ENCODE peak calls at places on chromosomes 12 and 14, in five cellular contexts. One of them, this sample, is unnamed.

GRCh38 chr12:27869567-27869966 is 89.5 kb upstream of the MANSC4 start:
- DNase-seq in astrocyte: no peak
- DNase-seq in epithelial cell of proximal tubule: no peak
- DNase-seq in astrocyte of the cerebellum: no peak
- DNase-seq in pancreas: no peak
- DNase-seq in this sample: no peak

GRCh38 chr12:68400231-68400829 is 68.2 kb upstream of the MDM1 start:
- DNase-seq in astrocyte: no peak
- DNase-seq in epithelial cell of proximal tubule: no peak
- DNase-seq in astrocyte of the cerebellum: no peak
- DNase-seq in pancreas: no peak
- DNase-seq in this sample: no peak

GRCh38 chr14:32537166-32537565 is 208.1 kb downstream of the AKAP6 start:
- DNase-seq in astrocyte: no peak
- DNase-seq in epithelial cell of proximal tubule: no peak
- DNase-seq in astrocyte of the cerebellum: no peak
- DNase-seq in pancreas: no peak
- DNase-seq in this sample: no peak

GRCh38 chr12:47876404-47876960 is 28.3 kb downstream of the VDR start:
- DNase-seq in astrocyte: no peak
- DNase-seq in epithelial cell of proximal tubule: no peak
- DNase-seq in astrocyte of the cerebellum: no peak
- DNase-seq in pancreas: no peak
- DNase-seq in this sample: no peak

GRCh38 chr12:121916719-121917118 is 1.7 kb upstream of the CFAP251 start:
- DNase-seq in astrocyte: no peak
- DNase-seq in epithelial cell of proximal tubule: no peak
- DNase-seq in astrocyte of the cerebellum: no peak
- DNase-seq in pancreas: no peak
- DNase-seq in this sample: no peak

GRCh38 chr12:117975006-117975405 is 6.2 kb upstream of the KSR2 start:
- DNase-seq in astrocyte: no peak
- DNase-seq in epithelial cell of proximal tubule: no peak
- DNase-seq in astrocyte of the cerebellum: no peak
- DNase-seq in pancreas: no peak
- DNase-seq in this sample: no peak

GRCh38 chr12:42003031-42003430 is 141.6 kb downstream of the GXYLT1 start:
- DNase-seq in astrocyte: no peak
- DNase-seq in epithelial cell of proximal tubule: no peak
- DNase-seq in astrocyte of the cerebellum: no peak
- DNase-seq in pancreas: no peak
- DNase-seq in this sample: no peak

GRCh38 chr14:70254476-70254961 is 65.8 kb upstream of the SLC8A3 start:
- DNase-seq in astrocyte: peak
- DNase-seq in epithelial cell of proximal tubule: no peak
- DNase-seq in astrocyte of the cerebellum: no peak
- DNase-seq in pancreas: peak
- DNase-seq in this sample: no peak

GRCh38 chr12:16599081-16599480 is 6.9 kb downstream of the LMO3 start:
- DNase-seq in astrocyte: no peak
- DNase-seq in epithelial cell of proximal tubule: no peak
- DNase-seq in astrocyte of the cerebellum: no peak
- DNase-seq in pancreas: peak
- DNase-seq in this sample: no peak

GRCh38 chr12:87234898-87235297 is 794.3 kb downstream of the C12orf50 start:
- DNase-seq in astrocyte: no peak
- DNase-seq in epithelial cell of proximal tubule: no peak
- DNase-seq in astrocyte of the cerebellum: no peak
- DNase-seq in pancreas: no peak
- DNase-seq in this sample: no peak

GRCh38 chr14:52043690-52044089 is 25.2 kb downstream of the NID2 start:
- DNase-seq in astrocyte: no peak
- DNase-seq in epithelial cell of proximal tubule: no peak
- DNase-seq in astrocyte of the cerebellum: no peak
- DNase-seq in pancreas: no peak
- DNase-seq in this sample: no peak

GRCh38 chr12:50313256-50313931 is 30.1 kb upstream of the LIMA1 start:
- DNase-seq in astrocyte: no peak
- DNase-seq in epithelial cell of proximal tubule: no peak
- DNase-seq in astrocyte of the cerebellum: no peak
- DNase-seq in pancreas: no peak
- DNase-seq in this sample: no peak

GRCh38 chr14:74653386-74654138 is 41.5 kb upstream of the LTBP2 start:
- DNase-seq in astrocyte: no peak
- DNase-seq in epithelial cell of proximal tubule: no peak
- DNase-seq in astrocyte of the cerebellum: no peak
- DNase-seq in pancreas: no peak
- DNase-seq in this sample: peak

GRCh38 chr12:71865166-71865713 is 25.7 kb downstream of the TBC1D15 start:
- DNase-seq in astrocyte: peak
- DNase-seq in epithelial cell of proximal tubule: peak
- DNase-seq in astrocyte of the cerebellum: peak
- DNase-seq in pancreas: no peak
- DNase-seq in this sample: peak

GRCh38 chr14:100096656-100097055 is 31.4 kb downstream of the EVL start:
- DNase-seq in astrocyte: peak
- DNase-seq in epithelial cell of proximal tubule: no peak
- DNase-seq in astrocyte of the cerebellum: peak
- DNase-seq in pancreas: no peak
- DNase-seq in this sample: no peak

GRCh38 chr12:94078138-94078723 is 70.1 kb upstream of the PLXNC1 start:
- DNase-seq in astrocyte: no peak
- DNase-seq in epithelial cell of proximal tubule: no peak
- DNase-seq in astrocyte of the cerebellum: no peak
- DNase-seq in pancreas: no peak
- DNase-seq in this sample: no peak

GRCh38 chr12:120229071-120229582 is 28.2 kb upstream of the RPLP0 start:
- DNase-seq in astrocyte: no peak
- DNase-seq in epithelial cell of proximal tubule: no peak
- DNase-seq in astrocyte of the cerebellum: no peak
- DNase-seq in pancreas: no peak
- DNase-seq in this sample: no peak

GRCh38 chr12:95601626-95602025 is 50.4 kb upstream of the USP44 start:
- DNase-seq in astrocyte: peak
- DNase-seq in epithelial cell of proximal tubule: no peak
- DNase-seq in astrocyte of the cerebellum: peak
- DNase-seq in pancreas: no peak
- DNase-seq in this sample: no peak

GRCh38 chr14:73339846-73340565 is 102.7 kb downstream of the PAPLN start:
- DNase-seq in astrocyte: no peak
- DNase-seq in epithelial cell of proximal tubule: no peak
- DNase-seq in astrocyte of the cerebellum: no peak
- DNase-seq in pancreas: no peak
- DNase-seq in this sample: no peak

GRCh38 chr12:27922591-27923139 is 49.9 kb downstream of the PTHLH start:
- DNase-seq in astrocyte: peak
- DNase-seq in epithelial cell of proximal tubule: no peak
- DNase-seq in astrocyte of the cerebellum: no peak
- DNase-seq in pancreas: peak
- DNase-seq in this sample: no peak

GRCh38 chr12:27332407-27333310 is at the start of gene BMAL2:
- DNase-seq in astrocyte: peak
- DNase-seq in epithelial cell of proximal tubule: no peak
- DNase-seq in astrocyte of the cerebellum: no peak
- DNase-seq in pancreas: peak
- DNase-seq in this sample: no peak

DNA sequence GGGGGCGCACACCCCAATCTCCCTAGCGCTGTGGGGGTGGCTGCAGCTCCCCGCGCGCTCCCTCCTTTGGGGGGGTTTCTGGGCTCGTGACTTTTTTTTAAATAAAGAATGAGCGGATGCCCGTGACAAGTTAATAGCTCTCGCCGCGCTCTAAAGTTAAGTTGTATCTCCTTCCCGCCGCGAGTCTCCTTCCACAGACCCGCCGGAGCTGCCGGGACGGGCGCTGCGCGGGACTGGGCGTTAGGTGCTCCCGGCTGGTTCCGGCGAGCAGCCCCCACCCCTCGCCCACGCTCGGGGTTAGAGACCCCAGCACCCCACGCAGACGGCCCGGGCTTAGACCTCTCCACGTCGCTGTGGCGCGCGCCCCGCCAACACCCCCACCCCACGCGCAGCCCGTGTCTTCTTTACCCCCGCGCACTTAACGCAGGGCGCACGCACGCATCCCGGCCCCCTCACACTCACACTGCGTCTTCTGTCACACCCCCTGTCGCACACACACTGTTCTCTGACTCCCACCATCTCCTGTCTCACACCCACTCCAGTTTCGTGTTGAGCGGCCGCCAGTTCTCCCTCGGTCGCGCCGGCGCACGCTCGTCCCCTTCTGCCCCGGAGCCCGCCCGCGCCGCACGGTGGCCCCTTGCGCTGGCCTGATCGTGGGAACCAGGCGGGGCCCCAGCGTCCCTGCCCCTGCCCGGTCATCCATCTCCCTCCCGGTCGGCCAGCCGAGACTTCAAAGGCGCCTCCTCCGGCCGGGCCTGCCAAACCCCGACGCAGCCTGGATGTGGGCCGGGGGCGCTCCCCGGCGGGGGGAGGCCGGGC is 82.4 kb upstream of the HMGA2 start:
- DNase-seq in astrocyte: peak
- DNase-seq in epithelial cell of proximal tubule: no peak
- DNase-seq in astrocyte of the cerebellum: no peak
- DNase-seq in pancreas: peak
- DNase-seq in this sample: no peak
- TF ChIP-seq CTCF in astrocyte: no peak
- TF ChIP-seq CTCF in epithelial cell of proximal tubule: no peak
- TF ChIP-seq CTCF in astrocyte of the cerebellum: no peak
- TF ChIP-seq CTCF in pancreas: no peak
- TF ChIP-seq CTCF in this sample: no peak

GRCh38 chr12:43848786-43849185 is 12.9 kb downstream of the TMEM117 start:
- DNase-seq in astrocyte: no peak
- DNase-seq in epithelial cell of proximal tubule: no peak
- DNase-seq in astrocyte of the cerebellum: no peak
- DNase-seq in pancreas: no peak
- DNase-seq in this sample: no peak

GRCh38 chr12:43856932-43857331 is 21.1 kb downstream of the TMEM117 start:
- DNase-seq in astrocyte: no peak
- DNase-seq in epithelial cell of proximal tubule: no peak
- DNase-seq in astrocyte of the cerebellum: no peak
- DNase-seq in pancreas: no peak
- DNase-seq in this sample: no peak

GRCh38 chr12:43847427-43847826 is 11.5 kb downstream of the TMEM117 start:
- DNase-seq in astrocyte: peak
- DNase-seq in epithelial cell of proximal tubule: peak
- DNase-seq in astrocyte of the cerebellum: peak
- DNase-seq in pancreas: no peak
- DNase-seq in this sample: no peak

GRCh38 chr12:43858096-43858495 is 22.2 kb downstream of the TMEM117 start:
- DNase-seq in astrocyte: no peak
- DNase-seq in epithelial cell of proximal tubule: no peak
- DNase-seq in astrocyte of the cerebellum: no peak
- DNase-seq in pancreas: no peak
- DNase-seq in this sample: no peak

DNA sequence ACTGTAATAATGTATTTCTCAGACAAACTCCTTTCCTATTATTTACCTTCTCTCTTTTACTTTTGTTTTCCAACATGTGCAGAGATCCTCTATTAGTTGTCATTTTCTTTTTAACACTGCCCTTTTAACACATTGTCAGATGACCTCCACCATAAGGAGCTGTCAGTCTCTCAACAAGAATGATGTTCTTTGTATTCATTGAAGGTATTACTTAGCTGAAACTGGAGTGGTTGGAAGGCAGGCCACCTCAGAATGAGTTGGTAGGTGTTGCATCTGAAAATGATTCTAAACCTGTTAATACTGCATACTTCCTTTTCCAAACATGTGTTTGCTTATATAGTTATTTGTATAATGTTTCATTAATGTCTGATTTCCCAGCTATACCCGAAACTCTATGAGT is 16.9 kb downstream of the TMEM117 start:
- DNase-seq in astrocyte: no peak
- DNase-seq in epithelial cell of proximal tubule: no peak
- DNase-seq in astrocyte of the cerebellum: no peak
- DNase-seq in pancreas: no peak
- DNase-seq in this sample: no peak
- TF ChIP-seq CTCF in astrocyte: no peak
- TF ChIP-seq CTCF in epithelial cell of proximal tubule: no peak
- TF ChIP-seq CTCF in astrocyte of the cerebellum: no peak
- TF ChIP-seq CTCF in pancreas: no peak
- TF ChIP-seq CTCF in this sample: no peak

DNA sequence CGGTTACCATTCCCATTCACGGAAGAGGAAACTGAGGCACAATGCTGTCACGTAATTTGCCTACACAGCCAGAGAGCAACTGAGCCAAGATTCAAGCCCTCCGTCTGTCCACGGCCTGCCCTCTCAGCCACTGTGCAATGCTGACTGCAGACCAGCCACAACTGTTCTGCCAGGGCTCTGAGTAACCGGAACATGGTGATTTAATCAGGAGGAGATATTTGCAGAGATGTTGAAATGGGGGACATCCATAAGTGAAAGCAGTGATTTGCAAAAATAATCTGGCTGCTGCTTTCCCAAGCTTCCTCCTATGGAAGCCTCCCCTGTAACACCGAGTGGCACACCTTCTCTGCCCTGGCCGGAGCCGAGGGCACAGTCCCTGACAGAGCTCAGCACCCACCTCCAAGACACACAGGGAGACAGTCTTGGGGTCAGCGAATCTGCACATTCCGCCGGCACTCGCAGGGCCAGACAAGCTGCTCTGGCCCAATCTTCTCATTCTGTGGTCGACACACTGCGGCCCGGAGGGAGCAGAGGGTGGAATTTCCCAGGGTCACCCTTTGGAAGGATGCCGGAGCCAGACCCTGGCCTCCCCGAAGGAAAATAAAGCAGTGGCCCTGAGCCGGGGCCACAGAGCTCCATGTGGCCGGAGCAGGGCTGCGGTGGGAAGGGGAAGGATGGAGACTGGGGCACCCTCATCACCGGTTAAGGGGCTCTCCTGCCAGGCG is 158.2 kb upstream of the DIO3 start:
- DNase-seq in astrocyte: no peak
- DNase-seq in epithelial cell of proximal tubule: no peak
- DNase-seq in astrocyte of the cerebellum: no peak
- DNase-seq in pancreas: no peak
- DNase-seq in this sample: no peak
- TF ChIP-seq CTCF in astrocyte: no peak
- TF ChIP-seq CTCF in epithelial cell of proximal tubule: no peak
- TF ChIP-seq CTCF in astrocyte of the cerebellum: no peak
- TF ChIP-seq CTCF in pancreas: no peak
- TF ChIP-seq CTCF in this sample: no peak

GRCh38 chr14:23301969-23302289 is 730 bp downstream of the PPP1R3E start:
- DNase-seq in astrocyte: no peak
- DNase-seq in epithelial cell of proximal tubule: no peak
- DNase-seq in astrocyte of the cerebellum: no peak
- DNase-seq in pancreas: no peak
- DNase-seq in this sample: no peak

GRCh38 chr14:23301288-23301968 is 1.2 kb downstream of the PPP1R3E start:
- DNase-seq in astrocyte: peak
- DNase-seq in epithelial cell of proximal tubule: peak
- DNase-seq in astrocyte of the cerebellum: peak
- DNase-seq in pancreas: peak
- DNase-seq in this sample: peak

GRCh38 chr14:23300687-23301223 is 1.9 kb downstream of the PPP1R3E start:
- DNase-seq in astrocyte: no peak
- DNase-seq in epithelial cell of proximal tubule: no peak
- DNase-seq in astrocyte of the cerebellum: no peak
- DNase-seq in pancreas: peak
- DNase-seq in this sample: no peak

GRCh38 chr14:23299986-23300686 is 2.5 kb downstream of the PPP1R3E start:
- DNase-seq in astrocyte: no peak
- DNase-seq in epithelial cell of proximal tubule: no peak
- DNase-seq in astrocyte of the cerebellum: no peak
- DNase-seq in pancreas: no peak
- DNase-seq in this sample: no peak

GRCh38 chr14:23302290-23303225 is at the start of gene PPP1R3E:
- DNase-seq in astrocyte: no peak
- DNase-seq in epithelial cell of proximal tubule: no peak
- DNase-seq in astrocyte of the cerebellum: no peak
- DNase-seq in pancreas: peak
- DNase-seq in this sample: no peak
- TF ChIP-seq CTCF in astrocyte: no peak
- TF ChIP-seq CTCF in epithelial cell of proximal tubule: no peak
- TF ChIP-seq CTCF in astrocyte of the cerebellum: no peak
- TF ChIP-seq CTCF in pancreas: no peak
- TF ChIP-seq CTCF in this sample: no peak